ENCODE peak calls at places on chromosome X, in five cellular contexts. X is ovary; A is CD8-positive, alpha-beta memory T cell; U is kidney; M is adrenal gland. T is an unnamed sample.

GRCh38 chrX:37905436-37906147 is 58.2 kb upstream of the DYNLT3 start:
- DNase-seq in A (peak; percentile 1), M (peak; percentile 16), X (no peak), U (peak; percentile 64), T (peak; percentile 63)

GRCh38 chrX:48989483-48989882 is 12.6 kb downstream of the GRIPAP1 start:
- DNase-seq in M (peak; percentile 18), X (no peak), A (no peak), U (no peak), T (no peak)

GRCh38 chrX:276588-277171 is 4.5 kb upstream of the PLCXD1 start:
- DNase-seq in M (peak; percentile 61), A (no peak), U (peak; percentile 77), X (no peak), T (peak; percentile 69)

GRCh38 chrX:130716822-130717405 is 186.1 kb downstream of the ENOX2 start:
- DNase-seq in A (no peak), U (no peak), X (no peak), M (no peak), T (peak; percentile 19)

GRCh38 chrX:258291-259040 is 22.7 kb upstream of the PLCXD1 start:
- DNase-seq in M (no peak), A (no peak), U (peak; percentile 44), X (no peak), T (no peak)

GRCh38 chrX:5474282-5474681 is 754.4 kb downstream of the NLGN4X start:
- DNase-seq in X (no peak), U (no peak), A (no peak), M (no peak), T (no peak)

GRCh38 chrX:1323315-1323714 is 13.3 kb upstream of the IL3RA start:
- DNase-seq in U (peak; percentile 47), X (no peak), A (peak; percentile 11), M (peak; percentile 61), T (peak; percentile 58)

GRCh38 chrX:12007881-12008280 is 130.4 kb upstream of the FRMPD4 start:
- DNase-seq in A (no peak), M (no peak), X (no peak), U (no peak), T (no peak)

GRCh38 chrX:48864210-48864609 is 28.8 kb upstream of the PCSK1N start:
- DNase-seq in U (no peak), M (no peak), A (no peak), X (no peak), T (no peak)

GRCh38 chrX:49071877-49072711 is 1.7 kb downstream of the PRAF2 start:
- DNase-seq in A (no peak), U (peak; percentile 94), M (peak; percentile 85), X (peak; percentile 82), T (peak; percentile 10)

GRCh38 chrX:38107028-38107427 is 100.7 kb downstream of the SYTL5 start:
- DNase-seq in M (no peak), A (no peak), U (no peak), X (no peak), T (peak; percentile 26)

GRCh38 chrX:71225661-71226060 is 2.6 kb downstream of the GJB1 start:
- DNase-seq in M (no peak), A (no peak), U (no peak), X (no peak), T (no peak)

GRCh38 chrX:40151211-40152172 is 53.7 kb upstream of the BCOR start:
- DNase-seq in X (peak; percentile 59), M (no peak), U (no peak), A (no peak), T (peak; percentile 78)

GRCh38 chrX:130676861-130677260 is 226.1 kb downstream of the ENOX2 start:
- DNase-seq in X (no peak), U (no peak), A (no peak), M (no peak), T (no peak)

GRCh38 chrX:107734646-107735045 is 40.9 kb downstream of the TSC22D3 start:
- DNase-seq in U (no peak), X (no peak), A (no peak), M (no peak), T (no peak)

GRCh38 chrX:41086627-41086932 is 1.3 kb downstream of the USP9X start:
- DNase-seq in X (no peak), A (no peak), M (no peak), U (no peak), T (no peak)

GRCh38 chrX:153828723-153829548 is 1.4 kb downstream of the PDZD4 start:
- DNase-seq in X (no peak), A (no peak), U (no peak), M (no peak), T (no peak)

GRCh38 chrX:11109968-11110367 is 1.2 kb upstream of the HCCS start:
- DNase-seq in U (no peak), M (no peak), X (no peak), A (no peak), T (no peak)

GRCh38 chrX:31099536-31100090 is 27.8 kb upstream of the FTHL17 start:
- DNase-seq in U (no peak), X (no peak), A (no peak), M (no peak), T (no peak)

GRCh38 chrX:22095306-22095705 is 63.2 kb downstream of the PHEX start:
- DNase-seq in X (peak; percentile 26), U (no peak), M (no peak), A (no peak), T (peak; percentile 17)

DNA sequence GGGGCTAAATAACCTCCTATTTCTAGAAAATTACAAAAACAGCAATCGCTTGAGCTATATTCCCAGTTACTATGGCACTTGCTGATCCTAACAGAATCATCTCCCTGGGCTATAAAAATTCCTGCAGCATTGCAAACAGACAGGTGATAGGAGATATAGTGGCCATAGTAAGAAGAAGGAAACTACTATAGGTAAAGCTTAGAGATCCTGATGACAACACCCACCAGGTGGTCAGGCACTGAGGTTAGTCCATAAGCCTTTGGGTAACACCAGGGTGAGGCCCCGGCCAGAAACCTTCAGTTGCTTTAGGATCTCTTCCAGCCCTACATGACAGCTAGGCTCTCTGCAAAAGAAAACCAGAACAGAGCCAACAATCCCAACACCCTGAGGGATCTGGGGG is 197.9 kb upstream of the PPP1R2C start:
- DNase-seq in U (no peak), X (no peak), A (no peak), M (no peak), T (peak; percentile 25)
- H3K9me3 ChIP-seq in U (no peaks in the 10 kb centered on the region), X (no peaks in the 10 kb centered on the region), A (no peaks in the 10 kb centered on the region), M (no peaks in the 10 kb centered on the region), T (peaks cover 11% of the 10 kb centered on the region)

DNA sequence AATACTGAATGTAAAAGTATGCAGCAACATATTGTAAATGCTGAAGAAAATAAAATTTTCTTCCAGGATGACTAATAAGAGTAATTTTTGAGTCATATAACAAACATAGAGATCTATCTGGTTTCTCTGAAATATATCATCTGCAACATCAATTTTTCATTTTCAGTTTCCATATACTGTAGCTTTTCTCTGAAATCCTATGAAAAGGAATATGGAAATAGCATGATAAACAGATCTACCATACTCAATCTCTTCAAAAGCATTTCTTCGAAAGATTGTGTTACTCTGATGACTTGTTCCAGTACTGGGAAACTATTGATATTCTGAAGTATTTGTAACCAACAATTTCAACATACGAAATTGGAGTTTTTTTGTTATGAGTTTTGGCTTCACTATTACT is 1156.7 kb downstream of the FAM133A start:
- DNase-seq in U (no peak), X (no peak), M (no peak), A (no peak), T (no peak)
- H3K4me3 ChIP-seq in U (no peak overlapping the region), X (no peak overlapping the region), M (no peak overlapping the region), A (no peak overlapping the region), T (no peak overlapping the region)

GRCh38 chrX:97844943-97845342 is 961.2 kb downstream of the RPA4 start:
- DNase-seq in X (no peak), M (no peak), A (no peak), U (peak; percentile 56), T (no peak)

GRCh38 chrX:97842468-97843199 is 958.9 kb downstream of the RPA4 start:
- DNase-seq in U (peak; percentile 61), A (no peak), M (no peak), X (no peak), T (no peak)

GRCh38 chrX:97845451-97845850 is 961.7 kb downstream of the RPA4 start:
- DNase-seq in M (no peak), U (peak; percentile 31), A (no peak), X (no peak), T (no peak)

GRCh38 chrX:97843200-97843811 is 959.6 kb downstream of the RPA4 start:
- DNase-seq in M (no peak), A (no peak), U (peak; percentile 38), X (no peak), T (no peak)

DNA sequence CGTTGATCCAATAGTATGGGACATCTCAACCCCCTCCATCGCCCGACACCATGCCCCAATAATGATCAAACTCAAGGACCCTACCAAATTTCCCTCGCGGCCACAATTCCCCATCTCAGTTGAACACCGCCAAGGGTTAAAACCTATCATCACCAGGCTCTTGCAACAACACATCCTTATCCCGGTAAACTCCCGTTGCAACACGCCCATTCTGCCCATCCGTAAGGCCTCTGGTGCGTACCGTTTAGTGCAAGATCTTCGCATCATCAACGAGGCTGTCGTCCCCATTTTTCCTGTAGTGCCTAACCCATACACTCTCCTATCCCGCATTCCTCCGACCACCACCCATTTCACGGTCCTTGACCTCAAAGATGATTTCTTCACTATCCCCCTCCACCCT is 960.5 kb downstream of the RPA4 start:
- DNase-seq in U (peak; percentile 26), A (no peak), M (no peak), X (no peak), T (no peak)
- H3K9me3 ChIP-seq in U (no peaks in the 10 kb centered on the region), A (no peaks in the 10 kb centered on the region), M (no peaks in the 10 kb centered on the region), X (no peaks in the 10 kb centered on the region), T (no peaks in the 10 kb centered on the region)

GRCh38 chrX:44872817-44873414 is at the start of gene KDM6A:
- DNase-seq in U (peak; percentile 100), M (peak; percentile 97), A (peak; percentile 93), X (peak; percentile 99), T (peak; percentile 96)

GRCh38 chrX:44874481-44875184 is 1.6 kb downstream of the KDM6A start:
- DNase-seq in M (peak; percentile 10), U (no peak), X (peak; percentile 39), A (peak; percentile 32), T (peak; percentile 32)

GRCh38 chrX:44875185-44875489 is 2.1 kb downstream of the KDM6A start:
- DNase-seq in M (no peak), A (no peak), X (no peak), U (no peak), T (no peak)

GRCh38 chrX:44872319-44872816 is 620 bp upstream of the KDM6A start:
- DNase-seq in M (peak; percentile 38), A (no peak), X (peak; percentile 57), U (peak; percentile 89), T (peak; percentile 62)

DNA sequence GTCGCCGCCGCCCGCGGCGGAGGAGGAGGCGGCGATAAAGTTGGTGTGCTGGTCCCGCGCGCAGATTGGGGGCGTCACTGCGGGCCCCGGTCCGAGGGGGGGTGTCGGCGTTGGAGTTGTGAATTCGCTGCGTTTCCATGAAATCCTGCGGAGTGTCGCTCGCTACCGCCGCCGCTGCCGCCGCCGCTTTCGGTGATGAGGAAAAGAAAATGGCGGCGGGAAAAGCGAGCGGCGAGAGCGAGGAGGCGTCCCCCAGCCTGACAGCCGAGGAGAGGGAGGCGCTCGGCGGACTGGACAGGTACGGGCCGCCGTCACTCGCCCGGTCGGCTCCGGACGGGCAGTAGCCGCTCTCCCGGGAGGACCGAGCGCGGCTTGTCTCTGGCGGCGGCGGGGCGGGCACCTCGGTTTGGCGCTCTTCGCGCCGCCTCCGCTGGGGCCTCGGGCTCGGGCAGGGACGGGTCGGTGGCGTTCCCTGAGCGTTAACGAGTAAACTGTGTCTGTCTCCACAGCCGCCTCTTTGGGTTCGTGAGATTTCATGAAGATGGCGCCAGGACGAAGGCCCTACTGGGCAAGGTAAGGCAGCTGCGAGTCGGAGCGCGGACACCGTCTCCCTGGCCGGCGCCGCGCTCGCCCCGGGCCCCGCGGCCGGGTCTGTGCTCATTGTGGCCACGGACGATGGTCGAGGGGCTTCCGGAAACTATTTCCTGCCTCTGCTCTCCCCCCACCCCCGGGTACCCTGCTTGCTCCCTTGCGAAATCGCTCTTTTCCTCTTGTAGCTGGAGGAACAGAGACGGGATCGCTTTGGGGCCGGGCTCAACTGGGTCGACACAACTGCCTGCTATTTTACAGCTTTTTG is 655 bp downstream of the KDM6A start:
- DNase-seq in M (peak; percentile 49), X (peak; percentile 64), A (peak; percentile 41), U (peak; percentile 90), T (peak; percentile 58)
- H3K4me3 ChIP-seq in M (peak overlapping the region; percentile 60), X (peak overlapping the region; percentile 78), A (peak overlapping the region; percentile 86), U (peak overlapping the region; percentile 82), T (peak overlapping the region; percentile 79)

T was measured in hepatocyte.